ENCODE peak calls at places on chromosome 2, in five cellular contexts. A is HCT116, G is IMR-90, P is cardiac fibroblast, O is choroid plexus epithelial cell. H is an unnamed sample.

GRCh38 chr2:43001055-43001378 is 208.6 kb upstream of the HAAO start:
- DNase-seq in A (no peak), G (no peak), P (no peak), O (no peak), H (no peak)

GRCh38 chr2:25844089-25844488 is 34.2 kb downstream of the ASXL2 start:
- DNase-seq in A (no peak), G (peak; percentile 65), P (peak; percentile 59), O (peak; percentile 74), H (peak; percentile 64)

GRCh38 chr2:157488877-157489276 is 45.0 kb upstream of the CYTIP start:
- DNase-seq in A (no peak), G (no peak), P (no peak), O (no peak), H (no peak)

GRCh38 chr2:141766225-141766624 is 364.6 kb downstream of the LRP1B start:
- DNase-seq in A (no peak), G (no peak), P (no peak), O (no peak), H (no peak)

GRCh38 chr2:234304945-234305344 is 191.9 kb downstream of the ARL4C start:
- DNase-seq in A (no peak), G (peak; percentile 43), P (peak; percentile 31), O (peak; percentile 59), H (peak; percentile 45)

GRCh38 chr2:37916512-37917082 is 8.5 kb upstream of the RMDN2 start:
- DNase-seq in A (no peak), G (peak; percentile 96), P (peak; percentile 93), O (peak; percentile 84), H (peak; percentile 99)

GRCh38 chr2:68669651-68670050 is 26.3 kb downstream of the PROKR1 start:
- DNase-seq in A (no peak), G (no peak), P (no peak), O (no peak), H (no peak)

GRCh38 chr2:72969706-72970105 is 52.4 kb downstream of the EMX1 start:
- DNase-seq in A (no peak), G (no peak), P (no peak), O (no peak), H (no peak)

GRCh38 chr2:218631837-218632236 is 24.1 kb downstream of the PLCD4 start:
- DNase-seq in A (peak; percentile 6), G (peak; percentile 47), P (peak; percentile 68), O (peak; percentile 23), H (peak; percentile 40)

GRCh38 chr2:181376442-181376841 is 80.7 kb upstream of the ITGA4 start:
- DNase-seq in A (no peak), G (no peak), P (no peak), O (no peak), H (no peak)

DNA sequence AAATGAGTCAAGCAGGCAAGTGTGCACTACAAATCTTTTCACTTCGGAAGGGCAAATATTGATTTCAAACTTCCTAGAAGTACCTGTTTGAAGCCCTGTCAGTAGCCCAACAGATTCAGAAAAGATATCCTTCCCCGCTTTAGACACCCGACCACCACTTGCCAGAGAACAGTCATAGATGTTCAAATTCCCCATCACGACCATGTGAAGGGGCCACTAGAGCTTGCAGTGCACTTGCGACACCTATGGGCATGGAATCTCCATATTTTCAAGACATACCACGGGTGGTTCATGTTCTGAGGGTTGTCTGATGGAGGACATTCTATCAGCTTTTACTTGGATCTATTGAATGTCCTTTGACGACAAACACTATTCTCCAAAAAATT is 23.8 kb downstream of the GNLY start:
- DNase-seq in A (no peak), G (no peak), P (no peak), O (peak; percentile 48), H (no peak)
- H3K4me3 ChIP-seq in A (no peak overlapping the region), G (no peak overlapping the region), P (no peak overlapping the region), O (no peak overlapping the region), H (no peak overlapping the region)

GRCh38 chr2:230217424-230217823 is 2.4 kb downstream of the SP110 start:
- DNase-seq in A (no peak), G (no peak), P (no peak), O (no peak), H (no peak)
- H3K4me3 ChIP-seq in A (no peak overlapping the region), G (no peak overlapping the region), P (no peak overlapping the region), O (no peak overlapping the region), H (no peak overlapping the region)

DNA sequence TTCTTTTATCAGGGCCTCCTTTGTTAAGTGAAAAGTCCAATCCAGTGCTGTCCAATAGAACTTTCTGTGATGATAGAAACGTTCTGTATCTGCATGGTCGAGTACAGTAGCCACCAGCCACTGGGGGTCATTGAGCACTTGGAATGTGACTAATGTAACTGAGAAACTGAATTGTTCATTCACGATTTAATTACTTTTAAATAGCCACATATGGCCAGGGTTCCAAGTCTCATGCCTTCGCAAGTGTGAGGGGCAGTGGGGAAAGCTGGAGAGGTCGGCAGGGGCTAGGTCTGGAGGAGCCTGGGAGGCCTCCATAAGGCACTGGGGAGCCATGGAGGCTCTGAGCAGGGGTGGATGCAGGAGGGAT is 20.6 kb downstream of the SH2D6 start:
- DNase-seq in A (no peak), G (no peak), P (no peak), O (no peak), H (no peak)
- H3K4me3 ChIP-seq in A (no peak overlapping the region), G (no peak overlapping the region), P (no peak overlapping the region), O (no peak overlapping the region), H (no peak overlapping the region)

GRCh38 chr2:11786592-11786991 is 40.2 kb downstream of the LPIN1 start:
- DNase-seq in A (no peak), G (no peak), P (no peak), O (no peak), H (no peak)
- H3K4me3 ChIP-seq in A (no peak overlapping the region), G (no peak overlapping the region), P (no peak overlapping the region), O (no peak overlapping the region), H (no peak overlapping the region)

GRCh38 chr2:196168181-196168580 is 3.2 kb downstream of the STK17B start:
- DNase-seq in A (no peak), G (peak; percentile 68), P (peak; percentile 16), O (peak; percentile 55), H (peak; percentile 73)

GRCh38 chr2:196166876-196167275 is 4.5 kb downstream of the STK17B start:
- DNase-seq in A (no peak), G (peak; percentile 87), P (peak; percentile 61), O (peak; percentile 92), H (peak; percentile 67)

GRCh38 chr2:196170202-196170680 is 1.1 kb downstream of the STK17B start:
- DNase-seq in A (no peak), G (peak; percentile 64), P (peak; percentile 63), O (peak; percentile 75), H (peak; percentile 79)

GRCh38 chr2:196169521-196169920 is 1.9 kb downstream of the STK17B start:
- DNase-seq in A (no peak), G (no peak), P (no peak), O (no peak), H (peak; percentile 58)

DNA sequence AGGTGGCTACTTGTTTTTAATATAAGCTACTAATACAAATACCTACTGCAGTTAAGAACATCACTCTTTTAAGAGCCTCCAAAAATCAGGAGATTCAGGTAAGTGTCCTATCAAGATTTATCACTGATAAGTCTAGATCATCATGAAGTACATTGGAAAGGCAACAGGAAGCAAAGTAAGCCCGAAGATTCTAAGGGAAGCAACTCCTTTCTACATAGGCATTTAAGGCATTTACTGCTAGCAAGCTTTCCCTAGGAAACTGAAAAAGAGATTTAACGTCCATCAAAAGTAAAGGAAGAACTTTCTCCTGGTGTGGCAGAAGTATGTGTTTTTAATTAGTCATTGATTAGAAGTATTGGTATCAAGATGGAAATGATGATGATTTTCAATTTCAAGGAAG is 3.7 kb downstream of the STK17B start:
- DNase-seq in A (no peak), G (no peak), P (no peak), O (peak; percentile 52), H (no peak)
- H3K4me3 ChIP-seq in A (no peak overlapping the region), G (peak overlapping the region; percentile 9), P (no peak overlapping the region), O (peak overlapping the region; percentile 15), H (no peak overlapping the region)

DNA sequence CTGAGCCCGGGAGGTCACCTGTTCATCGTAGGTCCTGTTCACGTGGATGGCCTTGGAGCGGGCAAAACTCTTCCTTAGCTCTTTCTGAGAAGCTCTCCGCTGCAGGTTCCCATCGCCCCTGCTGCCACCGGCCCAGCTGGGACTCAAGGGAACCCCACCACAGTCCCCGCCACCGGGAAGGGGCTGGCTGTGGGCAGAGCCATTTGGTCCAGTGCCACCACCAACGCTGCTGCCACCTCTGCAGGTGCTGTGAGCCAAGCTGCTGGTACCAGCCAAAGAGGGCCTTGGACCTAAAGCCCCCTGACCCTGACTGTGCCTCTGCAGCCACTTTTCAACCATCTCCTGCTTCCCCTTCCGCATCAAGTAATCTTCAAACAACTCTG is 586 bp downstream of the PDE11A start:
- DNase-seq in A (no peak), G (no peak), P (no peak), O (no peak), H (no peak)
- H3K4me3 ChIP-seq in A (peak overlapping the region; percentile 68), G (no peak overlapping the region), P (no peak overlapping the region), O (no peak overlapping the region), H (no peak overlapping the region)

GRCh38 chr2:30224147-30224546 is 7.2 kb upstream of the LBH start:
- DNase-seq in A (no peak), G (no peak), P (no peak), O (no peak), H (no peak)
- H3K4me3 ChIP-seq in A (no peak overlapping the region), G (no peak overlapping the region), P (no peak overlapping the region), O (no peak overlapping the region), H (no peak overlapping the region)

DNA sequence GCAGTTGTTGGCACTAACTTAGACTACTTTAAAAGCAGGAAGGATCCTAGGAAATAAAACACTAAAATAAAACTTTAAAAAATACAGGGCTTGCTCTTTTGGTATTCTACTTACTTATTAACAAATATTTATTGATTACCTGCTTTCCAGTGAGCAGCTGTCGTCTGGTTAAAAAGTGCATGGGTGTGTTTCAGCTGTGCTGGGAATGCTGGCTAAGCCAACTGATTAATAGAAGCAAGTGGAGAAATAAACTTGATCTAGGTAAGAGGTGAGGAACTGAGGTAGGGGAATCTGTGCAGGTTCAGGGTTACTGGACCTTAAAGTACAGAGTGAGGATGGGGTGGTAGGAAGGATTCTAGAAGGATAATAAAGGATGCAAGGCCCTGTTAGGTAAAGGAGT is 110.8 kb downstream of the SPTBN1 start:
- DNase-seq in A (no peak), G (no peak), P (no peak), O (no peak), H (no peak)
- H3K4me3 ChIP-seq in A (no peak overlapping the region), G (no peak overlapping the region), P (no peak overlapping the region), O (no peak overlapping the region), H (no peak overlapping the region)

H was measured in fibroblast of mammary gland.